ENCODE peak calls at places on chromosomes 7 and 10, in seven cellular contexts. X is GM10248, K is AG04449, Z is GM13976, I is AG04450, E is heart right ventricle, B is uterus. V is an unnamed sample.

GRCh38 chr7:67896721-67897120 is 900.1 kb downstream of the TYW1 start:
- DNase-seq in X (no peak), K (no peak), Z (no peak), I (no peak), E (no peak), B (no peak), V (no peak)

GRCh38 chr10:70672165-70672992 is at the start of gene ADAMTS14:
- DNase-seq in X (no peak), K (no peak), Z (peak), I (no peak), E (peak), B (no peak), V (no peak)

GRCh38 chr7:106609416-106609815 is 51.5 kb downstream of the CCDC71L start:
- DNase-seq in X (no peak), K (peak), Z (no peak), I (peak), E (no peak), B (no peak), V (no peak)

GRCh38 chr10:23157691-23158369 is 34.3 kb upstream of the PTF1A start:
- DNase-seq in X (peak), K (no peak), Z (peak), I (no peak), E (no peak), B (no peak), V (no peak)

GRCh38 chr7:107690611-107691010 is 30.0 kb downstream of the SLC26A4 start:
- DNase-seq in X (no peak), K (no peak), Z (no peak), I (no peak), E (no peak), B (no peak), V (no peak)

GRCh38 chr7:105690286-105690915 is 109.1 kb upstream of the EFCAB10 start:
- DNase-seq in X (no peak), K (no peak), Z (no peak), I (no peak), E (no peak), B (no peak), V (no peak)

GRCh38 chr10:90775351-90776028 is 82.3 kb downstream of the HTR7 start:
- DNase-seq in X (no peak), K (no peak), Z (no peak), I (no peak), E (no peak), B (no peak), V (no peak)

GRCh38 chr10:48573045-48573444 is 31.8 kb downstream of the ARHGAP22 start:
- DNase-seq in X (no peak), K (no peak), Z (no peak), I (no peak), E (no peak), B (no peak), V (no peak)

GRCh38 chr7:132919776-132920175 is 162.1 kb downstream of the CHCHD3 start:
- DNase-seq in X (no peak), K (peak), Z (no peak), I (no peak), E (no peak), B (no peak), V (no peak)

GRCh38 chr10:91955114-91955513 is 31.5 kb downstream of the BTAF1 start:
- DNase-seq in X (no peak), K (no peak), Z (no peak), I (no peak), E (no peak), B (no peak), V (no peak)

GRCh38 chr10:130756651-130757050 is 554.9 kb downstream of the TCERG1L start:
- DNase-seq in X (no peak), K (no peak), Z (no peak), I (no peak), E (no peak), B (no peak), V (no peak)

GRCh38 chr10:99399664-99400063 is 30.8 kb downstream of the GOT1 start:
- DNase-seq in X (no peak), K (no peak), Z (no peak), I (no peak), E (no peak), B (no peak), V (no peak)

GRCh38 chr10:8975535-8975934 is 921.0 kb downstream of the GATA3 start:
- DNase-seq in X (no peak), K (no peak), Z (no peak), I (no peak), E (no peak), B (no peak), V (no peak)

GRCh38 chr7:144130730-144131129 is 7.8 kb downstream of the OR2A14 start:
- DNase-seq in X (no peak), K (no peak), Z (no peak), I (no peak), E (no peak), B (no peak), V (no peak)

GRCh38 chr7:151629873-151630272 is 110.2 kb upstream of the RHEB start:
- DNase-seq in X (no peak), K (no peak), Z (no peak), I (no peak), E (no peak), B (no peak), V (no peak)

GRCh38 chr7:151624246-151624928 is 104.7 kb upstream of the RHEB start:
- DNase-seq in X (no peak), K (no peak), Z (no peak), I (no peak), E (no peak), B (no peak), V (no peak)

GRCh38 chr7:151623766-151624165 is 104.1 kb upstream of the RHEB start:
- DNase-seq in X (no peak), K (no peak), Z (no peak), I (no peak), E (no peak), B (no peak), V (no peak)

GRCh38 chr7:151628846-151629604 is 109.3 kb upstream of the RHEB start:
- DNase-seq in X (no peak), K (no peak), Z (no peak), I (no peak), E (no peak), B (no peak), V (no peak)

GRCh38 chr7:151626422-151627115 is 106.9 kb upstream of the RHEB start:
- DNase-seq in X (no peak), K (no peak), Z (no peak), I (no peak), E (no peak), B (no peak), V (no peak)
- TF ChIP-seq CTCF in X (no peak), K (peak), Z (no peak), I (peak), E (peak), B (no peak), V (peak)

GRCh38 chr10:102834143-102834542 is 3.1 kb downstream of the CYP17A1 start:
- DNase-seq in X (no peak), K (no peak), Z (no peak), I (no peak), E (no peak), B (no peak), V (no peak)

GRCh38 chr10:102837230-102837721 is at the start of gene CYP17A1:
- DNase-seq in X (no peak), K (no peak), Z (no peak), I (no peak), E (no peak), B (peak), V (no peak)

GRCh38 chr10:102832248-102832647 is 5.0 kb downstream of the CYP17A1 start:
- DNase-seq in X (no peak), K (no peak), Z (no peak), I (no peak), E (no peak), B (no peak), V (no peak)

GRCh38 chr10:102832987-102833386 is 4.2 kb downstream of the CYP17A1 start:
- DNase-seq in X (no peak), K (no peak), Z (no peak), I (no peak), E (no peak), B (no peak), V (no peak)

DNA sequence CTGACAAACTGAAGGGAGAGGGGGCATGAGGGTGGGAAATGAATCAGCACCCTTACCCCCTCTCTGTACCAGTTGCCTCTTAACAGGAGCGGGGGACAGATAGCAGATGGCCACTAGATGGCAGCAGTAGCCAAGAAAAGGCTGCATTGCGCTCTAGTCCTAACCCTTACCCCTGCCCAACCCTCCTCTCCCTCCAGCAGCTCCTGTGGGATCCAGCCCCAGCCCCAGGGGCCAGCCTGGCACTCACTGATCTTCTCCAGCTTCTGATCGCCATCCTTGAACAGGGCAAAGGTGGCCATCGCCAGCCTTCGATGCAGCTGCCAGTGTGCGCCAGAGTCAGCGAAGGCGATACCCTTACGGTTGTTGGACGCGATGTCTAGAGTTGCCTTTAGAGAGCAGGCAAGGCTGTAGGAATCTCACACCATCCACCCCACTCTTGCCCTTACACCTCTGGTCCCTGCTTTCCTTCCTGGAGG is 2.2 kb downstream of the CYP17A1 start:
- DNase-seq in X (peak), K (no peak), Z (peak), I (peak), E (peak), B (peak), V (peak)
- TF ChIP-seq CTCF in X (peak), K (peak), Z (peak), I (peak), E (peak), B (peak), V (peak)

DNA sequence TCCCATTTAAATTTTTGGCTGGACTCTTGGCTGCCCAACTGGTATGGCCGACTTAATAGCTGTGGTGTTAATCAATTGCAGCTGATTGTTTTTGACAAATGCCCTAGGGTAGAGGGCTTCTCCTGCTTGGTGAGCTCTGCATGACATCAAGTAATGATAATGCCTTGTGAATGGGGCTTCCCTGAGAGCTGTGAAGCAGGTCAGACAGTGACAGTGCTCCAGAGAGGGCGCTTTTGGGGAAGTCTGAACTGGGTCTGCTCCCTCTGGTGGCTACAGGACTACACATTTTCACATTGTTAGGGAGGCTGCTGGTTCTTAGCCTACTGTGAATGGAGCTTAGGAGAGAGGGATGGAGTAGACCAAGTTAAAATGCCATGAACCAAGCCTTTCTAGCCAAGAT is 98.8 kb downstream of the SDK1 start:
- DNase-seq in X (no peak), K (no peak), Z (no peak), I (no peak), E (no peak), B (no peak), V (no peak)
- TF ChIP-seq CTCF in X (no peak), K (no peak), Z (no peak), I (peak), E (no peak), B (no peak), V (peak)

GRCh38 chr7:138865843-138866242 is 67.8 kb upstream of the ATP6V0A4 start:
- DNase-seq in X (peak), K (no peak), Z (peak), I (no peak), E (no peak), B (no peak), V (no peak)
- TF ChIP-seq CTCF in X (peak), K (no peak), Z (peak), I (no peak), E (no peak), B (no peak), V (no peak)

DNA sequence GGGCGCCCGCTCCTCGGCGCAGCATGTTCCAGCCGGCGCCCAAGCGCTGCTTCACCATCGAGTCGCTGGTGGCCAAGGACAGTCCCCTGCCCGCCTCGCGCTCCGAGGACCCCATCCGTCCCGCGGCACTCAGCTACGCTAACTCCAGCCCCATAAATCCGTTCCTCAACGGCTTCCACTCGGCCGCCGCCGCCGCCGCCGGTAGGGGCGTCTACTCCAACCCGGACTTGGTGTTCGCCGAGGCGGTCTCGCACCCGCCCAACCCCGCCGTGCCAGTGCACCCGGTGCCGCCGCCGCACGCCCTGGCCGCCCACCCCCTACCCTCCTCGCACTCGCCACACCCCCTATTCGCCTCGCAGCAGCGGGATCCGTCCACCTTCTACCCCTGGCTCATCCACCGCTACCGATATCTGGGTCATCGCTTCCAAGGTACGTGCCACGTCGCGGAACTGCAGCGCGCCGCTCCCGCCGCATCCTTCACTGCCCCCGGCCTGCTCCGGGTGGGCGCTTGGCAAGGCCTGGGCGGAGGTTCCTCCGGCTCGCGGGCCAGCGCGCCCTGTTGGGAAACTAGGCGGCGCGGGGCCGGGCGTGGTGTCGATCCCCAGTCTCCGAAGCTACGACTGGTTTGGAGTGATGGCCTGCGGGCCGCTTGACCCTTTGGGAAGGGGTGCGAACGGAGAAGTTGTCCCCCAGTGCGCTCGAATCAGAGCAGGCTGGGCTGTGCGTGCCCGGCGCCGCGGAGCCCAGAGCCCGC is 876 bp downstream of the EMX2 start:
- DNase-seq in X (peak), K (no peak), Z (peak), I (no peak), E (no peak), B (peak), V (no peak)
- TF ChIP-seq CTCF in X (no peak), K (peak), Z (no peak), I (no peak), E (peak), B (no peak), V (peak)

GRCh38 chr7:121891731-121892130 is 18.8 kb downstream of the PTPRZ1 start:
- DNase-seq in X (no peak), K (no peak), Z (no peak), I (no peak), E (no peak), B (no peak), V (no peak)

DNA sequence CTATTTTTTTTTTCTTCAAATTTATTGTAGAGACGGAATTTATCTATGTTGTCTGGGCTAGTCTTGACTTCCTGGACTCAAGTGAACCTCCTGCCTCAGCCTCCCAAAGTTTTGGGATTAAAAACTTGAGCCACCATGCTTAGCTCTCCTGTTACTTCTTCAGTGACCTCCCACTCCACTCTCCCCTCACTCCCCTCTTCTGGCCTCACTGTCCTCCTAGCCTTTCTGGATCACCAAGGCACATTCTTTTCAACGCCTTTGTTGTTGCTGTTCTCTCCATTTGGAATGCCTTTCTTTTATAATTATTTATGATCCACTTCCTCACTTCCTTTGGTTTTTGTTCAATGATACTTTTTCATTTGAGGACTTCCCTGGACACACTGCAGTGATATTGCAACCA is 17.9 kb downstream of the PTPRZ1 start:
- DNase-seq in X (no peak), K (no peak), Z (no peak), I (no peak), E (no peak), B (no peak), V (no peak)
- TF ChIP-seq CTCF in X (no peak), K (no peak), Z (no peak), I (no peak), E (no peak), B (no peak), V (no peak)

V was measured in AG09319.